ENCODE peak calls at places on chromosomes 12 and 14, in six cellular contexts. U is A549, C is HCT116, E is body of pancreas, L is prostate gland, I is testis. G is an unnamed sample.

GRCh38 chr12:25051583-25052190 is 102.8 kb upstream of the BCAT1 start:
- DNase-seq in U (no peak), C (no peak), E (peak; percentile 26), L (no peak), I (no peak), G (no peak)

GRCh38 chr12:69284131-69284530 is 44.8 kb downstream of the CPSF6 start:
- DNase-seq in U (peak; percentile 79), C (peak; percentile 52), E (peak; percentile 79), L (peak; percentile 34), I (peak; percentile 84), G (peak; percentile 29)

GRCh38 chr12:124844411-124845397 is 19.0 kb downstream of the SCARB1 start:
- DNase-seq in U (no peak), C (no peak), E (no peak), L (no peak), I (no peak), G (no peak)

GRCh38 chr12:118034429-118035193 is 18.1 kb downstream of the RFC5 start:
- DNase-seq in U (peak; percentile 73), C (no peak), E (peak; percentile 34), L (peak; percentile 26), I (peak; percentile 36), G (no peak)

GRCh38 chr14:24398298-24398942 is 383 bp upstream of the NYNRIN start:
- DNase-seq in U (no peak), C (no peak), E (peak; percentile 24), L (no peak), I (no peak), G (no peak)

GRCh38 chr12:48764521-48764920 is 24.4 kb downstream of the ADCY6 start:
- DNase-seq in U (no peak), C (no peak), E (no peak), L (no peak), I (no peak), G (no peak)

GRCh38 chr14:31945074-31945613 is 132.0 kb upstream of the ARHGAP5 start:
- DNase-seq in U (peak; percentile 68), C (no peak), E (no peak), L (no peak), I (no peak), G (no peak)

GRCh38 chr14:97878727-97879126 is 1081.5 kb downstream of the VRK1 start:
- DNase-seq in U (no peak), C (no peak), E (no peak), L (peak; percentile 6), I (peak; percentile 23), G (no peak)

DNA sequence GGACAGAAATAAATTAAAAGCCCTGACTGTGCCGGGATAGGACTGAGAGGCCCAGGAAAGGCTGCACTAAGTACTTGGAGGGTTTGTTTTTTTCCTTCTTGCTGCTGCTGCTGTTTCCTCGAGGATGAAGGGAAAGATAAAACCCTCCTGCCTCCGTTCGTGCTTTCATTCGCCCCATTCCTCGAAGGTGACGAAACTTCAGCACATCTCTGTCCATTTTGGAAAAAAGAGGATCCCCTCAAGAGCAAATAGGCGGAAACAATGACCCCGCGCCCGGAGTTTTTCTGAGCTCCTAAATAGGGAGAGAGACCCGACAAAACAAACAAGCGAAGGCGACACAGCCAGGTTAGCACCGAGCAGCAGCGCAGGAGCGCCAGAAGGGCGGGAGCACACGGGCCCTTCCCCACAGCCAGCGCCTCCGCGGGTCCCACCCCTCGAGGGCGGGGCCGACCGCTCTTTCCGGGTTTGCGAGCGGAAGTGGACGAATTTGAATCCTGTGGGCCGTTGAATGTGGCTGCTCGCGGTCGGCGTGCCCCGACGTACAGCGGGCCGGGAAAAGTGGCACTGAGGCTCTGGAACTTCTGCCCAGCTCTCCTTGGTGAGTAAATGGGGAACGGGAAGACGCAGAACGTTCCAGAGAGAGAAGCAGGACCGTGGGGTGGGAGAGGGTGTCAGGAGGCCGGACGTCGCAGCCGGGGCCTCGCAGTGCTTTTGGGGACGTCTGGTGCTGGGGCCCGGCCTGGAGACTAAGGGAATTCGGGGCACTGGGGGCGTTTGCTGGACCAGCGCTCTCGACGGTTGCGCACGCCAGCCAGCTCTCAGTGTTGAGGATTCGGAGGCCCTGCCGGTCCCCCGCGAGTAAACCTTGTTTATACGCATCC is at the start of gene G2E3:
- DNase-seq in U (peak; percentile 89), C (peak; percentile 69), E (peak; percentile 89), L (peak; percentile 86), I (peak; percentile 92), G (peak; percentile 66)
- TF ChIP-seq POLR2A in U (peak; percentile 82), C (peak; percentile 64), E (peak; percentile 88), L (peak; percentile 91), I (no peak), G (peak; percentile 65)

GRCh38 chr14:75577724-75578098 is 709 bp upstream of the FLVCR2 start:
- DNase-seq in U (peak; percentile 86), C (peak; percentile 65), E (peak; percentile 91), L (peak; percentile 88), I (peak; percentile 96), G (peak; percentile 68)

GRCh38 chr14:75579882-75580281 is 1.5 kb downstream of the FLVCR2 start:
- DNase-seq in U (no peak), C (no peak), E (no peak), L (no peak), I (peak; percentile 24), G (no peak)

GRCh38 chr14:75577090-75577489 is 1.3 kb upstream of the FLVCR2 start:
- DNase-seq in U (no peak), C (no peak), E (no peak), L (no peak), I (no peak), G (no peak)

GRCh38 chr14:75578099-75578785 is at the start of gene FLVCR2:
- DNase-seq in U (peak; percentile 62), C (no peak), E (peak; percentile 85), L (peak; percentile 86), I (peak; percentile 89), G (peak; percentile 59)

GRCh38 chr14:75578786-75579781 is 664 bp downstream of the FLVCR2 start:
- DNase-seq in U (peak; percentile 52), C (no peak), E (no peak), L (peak; percentile 46), I (peak; percentile 74), G (no peak)
- TF ChIP-seq POLR2A in U (no peak), C (no peak), E (no peak), L (no peak), I (no peak), G (no peak)

DNA sequence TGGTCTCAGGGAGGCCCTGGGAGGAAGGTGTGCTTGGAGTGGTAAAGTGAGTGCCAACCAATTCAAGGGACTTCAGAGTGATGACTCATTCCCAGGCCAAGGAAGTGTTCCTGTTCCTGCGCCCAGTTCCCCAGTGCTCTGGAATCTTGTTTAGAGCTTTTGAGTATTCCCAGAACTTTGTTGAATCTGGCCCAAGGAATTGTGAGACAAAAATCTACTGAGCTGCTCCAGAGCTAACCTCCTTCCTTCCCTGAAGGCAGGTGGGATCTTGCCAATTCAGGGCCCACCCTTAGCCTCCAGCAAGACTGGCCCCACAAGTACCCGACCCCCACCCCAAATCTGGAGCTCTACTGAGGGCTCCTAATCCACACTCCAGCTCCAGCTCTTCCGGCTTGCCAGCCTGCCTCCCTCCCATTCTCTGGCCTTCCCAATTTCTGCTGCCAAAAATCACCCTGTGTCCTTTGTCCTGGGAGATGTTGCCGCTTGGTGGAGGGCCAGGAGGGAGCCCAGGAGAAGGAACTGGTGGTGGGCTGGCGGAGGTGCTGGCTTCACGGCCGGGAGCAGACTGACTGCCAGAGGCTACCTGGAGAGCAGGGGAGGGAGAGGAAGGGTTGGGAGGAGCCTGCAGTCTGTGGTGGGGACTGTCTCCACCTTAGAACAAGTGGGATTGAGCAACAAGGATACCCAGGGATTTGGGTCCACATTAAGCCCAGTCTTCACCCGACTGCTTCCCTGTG is 2.0 kb upstream of the ATN1 start:
- DNase-seq in U (peak; percentile 91), C (peak; percentile 90), E (peak; percentile 71), L (peak; percentile 79), I (peak; percentile 75), G (peak; percentile 89)
- TF ChIP-seq POLR2A in U (peak; percentile 27), C (peak; percentile 93), E (peak; percentile 46), L (peak; percentile 45), I (no peak), G (peak; percentile 36)

GRCh38 chr12:31659087-31659942 is at the start of gene ETFBKMT:
- DNase-seq in U (peak; percentile 96), C (peak; percentile 93), E (peak; percentile 95), L (peak; percentile 89), I (peak; percentile 94), G (peak; percentile 69)
- TF ChIP-seq POLR2A in U (peak; percentile 27), C (peak; percentile 73), E (peak; percentile 88), L (peak; percentile 47), I (no peak), G (peak; percentile 53)